ENCODE peak calls at places on chromosomes 16 and 17, in eight cellular contexts. Q, A, D, G, T, C, X and S are unnamed samples. For H3K4me1, the result is how much of the 10 kb centered on the place peaks cover.

GRCh38 chr17:10118788-10119130 is 79.6 kb downstream of the GAS7 start:
- DNase-seq in X (no peak), C (no peak), D (no peak), G (no peak), T (no peak), A (no peak), Q (no peak), S (no peak)

GRCh38 chr17:61235821-61236197 is 163.8 kb upstream of the TBX2 start:
- DNase-seq in C (no peak), T (no peak), Q (peak), D (no peak), A (no peak), G (no peak), X (no peak), S (no peak)

GRCh38 chr16:22397459-22397858 is 23.0 kb upstream of the CDR2 start:
- DNase-seq in G (no peak), T (no peak), Q (no peak), A (no peak), C (no peak), D (no peak), X (no peak), S (no peak)

GRCh38 chr17:34171245-34171818 is 83.8 kb upstream of the CCL2 start:
- DNase-seq in C (peak), A (peak), G (peak), D (peak), Q (peak), X (no peak), T (no peak), S (no peak)

GRCh38 chr17:8073627-8074485 is 13.7 kb downstream of the ALOX12B start:
- DNase-seq in X (peak), Q (peak), C (peak), G (peak), T (peak), D (no peak), A (peak), S (no peak)

GRCh38 chr17:60960398-60961065 is 282.9 kb downstream of the BCAS3 start:
- DNase-seq in Q (no peak), X (no peak), G (no peak), T (no peak), D (no peak), C (no peak), A (no peak), S (no peak)

GRCh38 chr16:2015117-2015946 is 4.3 kb upstream of the NPW start:
- DNase-seq in T (no peak), A (peak), G (no peak), X (no peak), D (no peak), Q (peak), C (no peak), S (no peak)

GRCh38 chr16:64791756-64792155 is 330.1 kb downstream of the CDH11 start:
- DNase-seq in D (no peak), X (no peak), Q (no peak), G (no peak), A (no peak), T (no peak), C (no peak), S (no peak)

GRCh38 chr17:41308251-41308917 is 725 bp downstream of the KRTAP16-1 start:
- DNase-seq in A (peak), Q (no peak), C (peak), G (no peak), D (no peak), T (no peak), X (peak), S (peak)

GRCh38 chr16:23103603-23104002 is 45.6 kb downstream of the USP31 start:
- DNase-seq in T (no peak), C (no peak), D (no peak), A (no peak), Q (no peak), X (no peak), G (no peak), S (no peak)

GRCh38 chr17:9677411-9677810 is 32.1 kb downstream of the USP43 start:
- DNase-seq in X (no peak), C (no peak), D (no peak), A (no peak), Q (no peak), G (no peak), T (no peak), S (no peak)

GRCh38 chr16:85586360-85587145 is 26.6 kb upstream of the GSE1 start:
- DNase-seq in D (no peak), Q (no peak), X (no peak), T (no peak), C (peak), A (peak), G (no peak), S (no peak)

GRCh38 chr16:86618431-86619262 is 40.3 kb downstream of the FOXL1 start:
- DNase-seq in C (peak), T (no peak), D (no peak), Q (no peak), X (no peak), G (no peak), A (no peak), S (no peak)

GRCh38 chr17:65794572-65794971 is 233.1 kb upstream of the AXIN2 start:
- DNase-seq in Q (peak), G (no peak), D (no peak), A (no peak), X (no peak), C (no peak), T (no peak), S (no peak)

GRCh38 chr17:29597361-29598172 is 4.6 kb downstream of the ANKRD13B start:
- DNase-seq in G (no peak), D (no peak), T (peak), C (no peak), Q (peak), X (no peak), A (no peak), S (no peak)

GRCh38 chr17:6853764-6854442 is 22.4 kb upstream of the TEKT1 start:
- DNase-seq in X (no peak), A (no peak), G (peak), T (no peak), C (no peak), Q (no peak), D (no peak), S (no peak)

GRCh38 chr16:74633686-74634085 is 26.8 kb upstream of the GLG1 start:
- DNase-seq in Q (no peak), A (no peak), G (no peak), X (no peak), C (no peak), T (no peak), D (no peak), S (no peak)

GRCh38 chr17:37672545-37673078 is 29.4 kb upstream of the DDX52 start:
- DNase-seq in D (no peak), X (no peak), G (no peak), T (no peak), A (no peak), Q (no peak), C (no peak), S (no peak)

GRCh38 chr17:60888812-60889709 is 211.4 kb downstream of the BCAS3 start:
- DNase-seq in D (no peak), G (no peak), C (no peak), X (no peak), T (no peak), Q (no peak), A (no peak), S (no peak)

GRCh38 chr17:6474906-6475305 is 30.7 kb downstream of the PIMREG start:
- DNase-seq in G (no peak), Q (no peak), T (no peak), C (no peak), A (no peak), X (no peak), D (no peak), S (no peak)

GRCh38 chr17:2814499-2815341 is 18.5 kb downstream of the RAP1GAP2 start:
- DNase-seq in D (peak), X (peak), A (peak), C (peak), Q (no peak), T (no peak), G (no peak), S (no peak)

GRCh38 chr17:58112970-58113631 is 29.9 kb downstream of the DYNLL2 start:
- DNase-seq in G (no peak), Q (peak), X (peak), T (peak), C (peak), D (peak), A (peak), S (peak)

GRCh38 chr17:21285164-21286065 is 904 bp downstream of the MAP2K3 start:
- DNase-seq in Q (no peak), G (no peak), X (no peak), T (peak), C (peak), A (no peak), D (peak), S (no peak)

GRCh38 chr17:40550608-40551007 is 14.7 kb downstream of the CCR7 start:
- DNase-seq in C (no peak), X (no peak), Q (no peak), D (peak), G (no peak), T (peak), A (peak), S (peak)

GRCh38 chr17:34665803-34666763 is 86.7 kb downstream of the TMEM132E start:
- DNase-seq in G (peak), T (no peak), Q (no peak), A (no peak), C (no peak), D (no peak), X (no peak), S (peak)

GRCh38 chr17:44345497-44346026 is 460 bp downstream of the GRN start:
- DNase-seq in C (peak), X (no peak), D (no peak), G (no peak), Q (peak), T (peak), A (no peak), S (peak)

GRCh38 chr16:57802635-57803412 is 533 bp upstream of the KIFC3 start:
- DNase-seq in Q (no peak), A (peak), T (no peak), X (no peak), D (peak), C (no peak), G (no peak), S (no peak)

GRCh38 chr16:88616736-88617135 is 21.6 kb upstream of the IL17C start:
- DNase-seq in T (no peak), C (no peak), Q (no peak), X (no peak), A (no peak), G (no peak), D (no peak), S (no peak)

GRCh38 chr16:88616320-88616719 is 22.1 kb upstream of the IL17C start:
- DNase-seq in Q (no peak), G (no peak), A (no peak), X (no peak), C (no peak), D (no peak), T (no peak), S (no peak)

GRCh38 chr16:88614818-88615580 is 23.4 kb upstream of the IL17C start:
- DNase-seq in Q (no peak), X (no peak), D (no peak), A (no peak), G (no peak), C (no peak), T (peak), S (no peak)

GRCh38 chr16:88613293-88613692 is 25.1 kb upstream of the IL17C start:
- DNase-seq in A (no peak), C (no peak), D (no peak), T (no peak), X (no peak), G (no peak), Q (no peak), S (no peak)

DNA sequence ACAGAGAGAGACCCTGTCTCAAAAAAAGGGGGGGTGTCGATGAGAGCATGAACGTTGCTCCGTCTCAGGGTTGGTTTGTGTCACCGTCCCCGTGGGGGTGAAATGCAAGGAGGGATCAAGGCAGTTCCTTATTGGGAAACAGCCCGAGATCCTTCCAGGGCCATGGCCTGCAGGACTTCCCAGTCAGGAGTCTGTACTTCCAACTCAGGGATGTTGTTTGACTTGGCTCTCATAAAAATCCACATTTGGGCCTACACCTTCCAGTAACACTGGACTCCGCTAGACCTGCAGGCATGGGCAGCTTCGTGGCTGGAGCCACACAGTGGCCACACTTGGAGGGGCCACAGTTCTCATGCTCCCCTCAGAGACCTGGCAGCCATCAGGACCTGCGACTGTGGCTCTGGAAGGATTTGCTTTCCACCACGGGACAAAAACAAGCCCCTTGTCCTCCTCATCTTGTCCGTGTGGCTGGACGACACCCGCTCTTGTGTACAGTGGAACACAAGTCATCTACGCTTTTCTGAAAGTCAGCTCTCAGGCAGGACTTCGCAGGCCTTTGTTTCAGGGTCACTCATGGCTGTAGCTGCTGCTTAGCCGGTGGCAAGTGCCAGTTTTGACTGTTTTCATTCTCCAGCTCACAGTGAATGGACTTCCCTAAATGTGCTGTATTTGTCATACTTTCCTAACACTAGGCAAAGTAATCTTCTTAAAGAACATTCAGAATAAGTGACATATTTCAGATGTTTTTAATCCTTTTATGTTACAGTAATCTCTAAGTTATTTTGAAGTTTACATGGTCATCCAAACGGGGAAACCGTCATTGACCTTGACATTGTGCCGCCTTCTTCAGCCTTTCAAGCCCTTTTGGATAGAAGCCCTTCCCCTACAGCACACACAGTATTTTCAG is 24.2 kb upstream of the IL17C start:
- DNase-seq in Q (no peak), G (no peak), C (no peak), A (no peak), T (no peak), X (no peak), D (no peak), S (no peak)
- H3K4me3 ChIP-seq in Q (no peak), G (no peak), C (no peak), A (no peak), T (no peak), X (no peak), D (no peak), S (no peak)

GRCh38 chr17:3960764-3961163 is 3.5 kb downstream of the ATP2A3 start:
- DNase-seq in G (no peak), A (no peak), Q (no peak), C (peak), T (no peak), X (no peak), D (no peak), S (no peak)
- H3K4me1 ChIP-seq in G (under half), A (under half), Q (under half), C (under half), T (under half), X (under half), D (under half), S (under half)

DNA sequence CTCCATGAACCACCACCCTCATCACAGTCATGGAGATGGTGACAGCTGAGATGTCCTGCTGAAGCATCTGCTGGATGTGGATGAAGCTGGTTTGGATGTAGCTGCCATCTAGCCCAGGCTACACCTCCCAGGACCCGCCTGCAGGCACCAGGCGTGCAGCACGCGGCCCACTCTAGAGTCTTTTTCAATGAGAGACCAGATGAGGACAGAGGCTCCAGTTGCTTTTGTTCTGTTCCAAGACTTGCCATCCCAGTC is 102.1 kb downstream of the ZNF778 start:
- DNase-seq in Q (no peak), D (no peak), X (no peak), T (no peak), G (no peak), A (no peak), C (no peak), S (no peak)
- H3K4me3 ChIP-seq in Q (no peak), D (peak), X (no peak), T (no peak), G (no peak), A (peak), C (no peak), S (no peak)

DNA sequence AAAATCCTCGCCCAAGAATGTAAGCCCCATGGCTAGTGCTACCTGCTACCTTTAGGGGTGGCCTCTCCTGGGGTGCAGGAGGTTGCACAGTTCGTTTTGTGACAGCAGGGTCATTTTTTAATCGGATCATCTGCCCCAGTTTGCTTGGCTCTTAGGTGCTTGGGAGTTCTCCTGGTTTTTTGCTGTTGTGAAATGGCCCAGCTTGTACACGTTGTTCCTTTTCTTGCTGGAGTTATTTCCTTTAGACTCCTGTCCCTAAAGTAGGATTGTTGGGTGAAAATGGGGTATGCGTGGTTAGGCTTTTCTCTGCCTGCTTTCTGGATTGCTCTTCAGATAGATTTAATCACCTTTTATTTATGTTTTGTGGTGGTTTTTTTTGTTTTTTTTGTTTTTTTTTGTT is 25.8 kb downstream of the ABCC1 start:
- DNase-seq in G (no peak), D (peak), T (no peak), C (no peak), A (peak), Q (no peak), X (no peak), S (no peak)
- H3K4me1 ChIP-seq in G (under half), D (under half), T (under half), C (under half), A (under half), Q (under half), X (under half), S (under half)

GRCh38 chr16:52924162-52924561 is 128.5 kb downstream of the CHD9NB start:
- DNase-seq in D (no peak), T (no peak), A (no peak), G (no peak), C (no peak), Q (no peak), X (no peak), S (no peak)
- H3K4me3 ChIP-seq in D (no peak), T (no peak), A (no peak), G (no peak), C (no peak), Q (no peak), X (no peak), S (no peak)

GRCh38 chr17:81710514-81711308 is 1.4 kb upstream of the SLC25A10 start:
- DNase-seq in X (no peak), G (no peak), C (no peak), T (peak), D (no peak), A (no peak), Q (no peak), S (no peak)
- H3K4me1 ChIP-seq in X (under half), G (under half), C (under half), T (under half), D (under half), A (under half), Q (under half), S (under half)

DNA sequence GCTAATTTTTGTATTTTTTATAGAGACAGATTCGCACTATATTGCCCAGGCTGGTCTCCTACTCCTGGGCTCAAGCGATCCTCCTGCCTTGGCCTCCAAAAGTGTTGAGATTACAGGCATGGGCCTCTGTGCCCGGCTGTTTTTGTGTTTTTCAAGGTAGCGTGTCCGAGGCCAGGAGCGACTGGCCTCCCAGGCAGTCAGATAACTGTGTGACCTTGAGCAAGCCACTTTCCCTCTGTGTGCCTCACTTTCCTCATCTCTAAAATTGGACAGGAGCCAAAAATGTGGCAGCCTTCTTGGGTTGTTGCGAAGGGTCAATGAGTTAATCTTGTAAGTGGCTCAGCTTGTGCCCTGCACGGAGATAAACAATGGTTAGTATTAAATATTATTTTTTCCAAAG is 2.4 kb downstream of the ABCC1 start:
- DNase-seq in A (no peak), X (no peak), T (no peak), C (no peak), D (no peak), Q (no peak), G (no peak), S (no peak)
- H3K4me3 ChIP-seq in A (no peak), X (peak), T (no peak), C (no peak), D (peak), Q (peak), G (no peak), S (no peak)

GRCh38 chr17:39170558-39170957 is 4.6 kb upstream of the ARL5C start:
- DNase-seq in T (no peak), X (no peak), D (no peak), A (no peak), G (no peak), Q (no peak), C (no peak), S (no peak)

GRCh38 chr17:39175695-39176093 is 9.7 kb upstream of the ARL5C start:
- DNase-seq in G (no peak), Q (no peak), D (no peak), C (no peak), A (peak), X (no peak), T (no peak), S (no peak)

GRCh38 chr17:39171933-39172332 is 6.0 kb upstream of the ARL5C start:
- DNase-seq in T (no peak), Q (no peak), X (no peak), A (no peak), G (no peak), D (no peak), C (no peak), S (no peak)

GRCh38 chr17:39174907-39175694 is 9.1 kb upstream of the ARL5C start:
- DNase-seq in C (peak), X (peak), Q (peak), G (no peak), T (peak), D (peak), A (peak), S (peak)

DNA sequence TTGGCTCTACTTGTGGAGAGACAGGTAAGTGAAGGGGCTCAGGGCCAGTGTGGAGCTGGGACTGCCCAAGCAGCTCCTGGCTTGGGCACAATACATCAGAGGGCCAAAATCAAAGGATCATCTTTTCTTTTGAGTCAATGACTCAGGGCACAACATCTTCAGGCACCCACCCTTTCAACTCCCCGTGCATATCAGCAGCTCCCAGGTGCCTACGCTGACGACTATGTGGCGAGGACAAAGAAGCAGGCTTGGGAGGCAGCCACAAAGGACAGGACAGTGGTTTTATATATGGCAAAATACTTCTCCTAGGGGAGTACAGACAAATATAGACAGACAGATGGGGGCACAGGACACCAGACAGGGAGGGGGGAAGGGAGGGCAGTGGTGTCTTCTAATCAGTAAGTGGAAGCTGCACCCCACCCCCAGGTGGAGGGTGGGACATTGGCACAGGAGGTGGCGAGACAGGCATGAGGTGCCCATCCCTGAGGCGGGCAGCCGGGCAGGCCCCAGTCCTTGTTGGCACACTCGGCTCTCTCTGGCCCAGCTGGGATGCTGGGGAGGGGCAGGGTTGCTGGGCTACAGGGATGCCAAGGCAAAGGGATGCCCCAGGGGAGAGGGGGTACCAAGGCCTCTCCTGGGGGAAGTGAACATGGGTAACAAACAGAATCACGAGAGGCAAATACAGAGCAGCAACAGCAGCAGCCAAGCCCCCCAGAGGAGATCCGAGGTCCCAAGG is 7.7 kb upstream of the ARL5C start:
- DNase-seq in T (no peak), C (no peak), A (no peak), D (no peak), X (no peak), Q (no peak), G (no peak), S (no peak)
- H3K4me1 ChIP-seq in T (under half), C (under half), A (under half), D (under half), X (under half), Q (under half), G (under half), S (under half)